ENCODE peak calls at places on chromosomes 11 and 22, in ten cellular contexts. One of them, this sample, is unnamed.

GRCh38 chr11:120520091-120520822 is 8.7 kb downstream of the GRIK4 start:
- DNase-seq in CD4-positive, alpha-beta T cell: no peak
- DNase-seq in brain microvascular endothelial cell: no peak
- DNase-seq in endothelial cell: no peak
- DNase-seq in HFFc6: no peak
- DNase-seq in Calu3: no peak
- DNase-seq in cardiac muscle cell: no peak
- DNase-seq in GM12865: no peak
- DNase-seq in neural crest cell: no peak
- DNase-seq in AG10803: no peak
- DNase-seq in this sample: no peak

GRCh38 chr11:2482745-2483144 is 37.9 kb downstream of the KCNQ1 start:
- DNase-seq in CD4-positive, alpha-beta T cell: no peak
- DNase-seq in brain microvascular endothelial cell: no peak
- DNase-seq in endothelial cell: no peak
- DNase-seq in HFFc6: no peak
- DNase-seq in Calu3: no peak
- DNase-seq in cardiac muscle cell: no peak
- DNase-seq in GM12865: no peak
- DNase-seq in neural crest cell: no peak
- DNase-seq in AG10803: no peak
- DNase-seq in this sample: no peak

GRCh38 chr11:78341841-78342240 is 75.8 kb downstream of the GAB2 start:
- DNase-seq in CD4-positive, alpha-beta T cell: no peak
- DNase-seq in brain microvascular endothelial cell: no peak
- DNase-seq in endothelial cell: no peak
- DNase-seq in HFFc6: no peak
- DNase-seq in Calu3: no peak
- DNase-seq in cardiac muscle cell: no peak
- DNase-seq in GM12865: no peak
- DNase-seq in neural crest cell: no peak
- DNase-seq in AG10803: no peak
- DNase-seq in this sample: no peak

GRCh38 chr11:108117746-108118371 is 3.5 kb upstream of the ACAT1 start:
- DNase-seq in CD4-positive, alpha-beta T cell: no peak
- DNase-seq in brain microvascular endothelial cell: no peak
- DNase-seq in endothelial cell: no peak
- DNase-seq in HFFc6: peak; percentile 45
- DNase-seq in Calu3: no peak
- DNase-seq in cardiac muscle cell: peak; percentile 78
- DNase-seq in GM12865: peak; percentile 62
- DNase-seq in neural crest cell: no peak
- DNase-seq in AG10803: peak; percentile 73
- DNase-seq in this sample: no peak

GRCh38 chr11:45278721-45279120 is 7.4 kb downstream of the SYT13 start:
- DNase-seq in CD4-positive, alpha-beta T cell: no peak
- DNase-seq in brain microvascular endothelial cell: peak; percentile 6
- DNase-seq in endothelial cell: no peak
- DNase-seq in HFFc6: no peak
- DNase-seq in Calu3: no peak
- DNase-seq in cardiac muscle cell: no peak
- DNase-seq in GM12865: no peak
- DNase-seq in neural crest cell: no peak
- DNase-seq in AG10803: no peak
- DNase-seq in this sample: no peak

GRCh38 chr11:33687733-33688479 is 12.7 kb downstream of the C11orf91 start:
- DNase-seq in CD4-positive, alpha-beta T cell: no peak
- DNase-seq in brain microvascular endothelial cell: peak; percentile 74
- DNase-seq in endothelial cell: peak; percentile 60
- DNase-seq in HFFc6: peak; percentile 57
- DNase-seq in Calu3: peak; percentile 75
- DNase-seq in cardiac muscle cell: peak; percentile 86
- DNase-seq in GM12865: peak; percentile 74
- DNase-seq in neural crest cell: peak; percentile 65
- DNase-seq in AG10803: peak; percentile 77
- DNase-seq in this sample: peak; percentile 84

GRCh38 chr11:35618497-35619029 is 303 bp downstream of the FJX1 start:
- DNase-seq in CD4-positive, alpha-beta T cell: no peak
- DNase-seq in brain microvascular endothelial cell: no peak
- DNase-seq in endothelial cell: no peak
- DNase-seq in HFFc6: peak; percentile 31
- DNase-seq in Calu3: peak; percentile 64
- DNase-seq in cardiac muscle cell: peak; percentile 56
- DNase-seq in GM12865: peak; percentile 71
- DNase-seq in neural crest cell: no peak
- DNase-seq in AG10803: no peak
- DNase-seq in this sample: peak; percentile 85

GRCh38 chr11:77233011-77233410 is 68.5 kb downstream of the GDPD4 start:
- DNase-seq in CD4-positive, alpha-beta T cell: no peak
- DNase-seq in brain microvascular endothelial cell: no peak
- DNase-seq in endothelial cell: no peak
- DNase-seq in HFFc6: no peak
- DNase-seq in Calu3: no peak
- DNase-seq in cardiac muscle cell: no peak
- DNase-seq in GM12865: no peak
- DNase-seq in neural crest cell: no peak
- DNase-seq in AG10803: no peak
- DNase-seq in this sample: no peak

GRCh38 chr11:70470127-70470526 is 71.8 kb downstream of the CTTN start:
- DNase-seq in CD4-positive, alpha-beta T cell: no peak
- DNase-seq in brain microvascular endothelial cell: no peak
- DNase-seq in endothelial cell: no peak
- DNase-seq in HFFc6: no peak
- DNase-seq in Calu3: no peak
- DNase-seq in cardiac muscle cell: peak; percentile 37
- DNase-seq in GM12865: peak; percentile 84
- DNase-seq in neural crest cell: no peak
- DNase-seq in AG10803: peak; percentile 61
- DNase-seq in this sample: no peak

GRCh38 chr11:106012744-106013143 is 9.3 kb downstream of the MSANTD4 start:
- DNase-seq in CD4-positive, alpha-beta T cell: no peak
- DNase-seq in brain microvascular endothelial cell: peak; percentile 96
- DNase-seq in endothelial cell: no peak
- DNase-seq in HFFc6: peak; percentile 9
- DNase-seq in Calu3: no peak
- DNase-seq in cardiac muscle cell: peak; percentile 76
- DNase-seq in GM12865: no peak
- DNase-seq in neural crest cell: no peak
- DNase-seq in AG10803: peak; percentile 23
- DNase-seq in this sample: no peak

GRCh38 chr22:48259991-48260670 is 1497.7 kb downstream of the TBC1D22A start:
- DNase-seq in CD4-positive, alpha-beta T cell: no peak
- DNase-seq in brain microvascular endothelial cell: no peak
- DNase-seq in endothelial cell: no peak
- DNase-seq in HFFc6: no peak
- DNase-seq in Calu3: no peak
- DNase-seq in cardiac muscle cell: no peak
- DNase-seq in GM12865: no peak
- DNase-seq in neural crest cell: no peak
- DNase-seq in AG10803: no peak
- DNase-seq in this sample: no peak

GRCh38 chr11:104728927-104729326 is 169.3 kb downstream of the CASP12 start:
- DNase-seq in CD4-positive, alpha-beta T cell: no peak
- DNase-seq in brain microvascular endothelial cell: no peak
- DNase-seq in endothelial cell: no peak
- DNase-seq in HFFc6: no peak
- DNase-seq in Calu3: no peak
- DNase-seq in cardiac muscle cell: no peak
- DNase-seq in GM12865: no peak
- DNase-seq in neural crest cell: no peak
- DNase-seq in AG10803: no peak
- DNase-seq in this sample: no peak

GRCh38 chr11:16881766-16882165 is 132.4 kb downstream of the PLEKHA7 start:
- DNase-seq in CD4-positive, alpha-beta T cell: no peak
- DNase-seq in brain microvascular endothelial cell: no peak
- DNase-seq in endothelial cell: no peak
- DNase-seq in HFFc6: no peak
- DNase-seq in Calu3: peak; percentile 50
- DNase-seq in cardiac muscle cell: no peak
- DNase-seq in GM12865: peak; percentile 46
- DNase-seq in neural crest cell: no peak
- DNase-seq in AG10803: no peak
- DNase-seq in this sample: no peak

GRCh38 chr11:16880184-16880583 is 134.0 kb downstream of the PLEKHA7 start:
- DNase-seq in CD4-positive, alpha-beta T cell: no peak
- DNase-seq in brain microvascular endothelial cell: no peak
- DNase-seq in endothelial cell: no peak
- DNase-seq in HFFc6: no peak
- DNase-seq in Calu3: no peak
- DNase-seq in cardiac muscle cell: no peak
- DNase-seq in GM12865: no peak
- DNase-seq in neural crest cell: no peak
- DNase-seq in AG10803: no peak
- DNase-seq in this sample: no peak

GRCh38 chr11:16879690-16880089 is 134.5 kb downstream of the PLEKHA7 start:
- DNase-seq in CD4-positive, alpha-beta T cell: no peak
- DNase-seq in brain microvascular endothelial cell: no peak
- DNase-seq in endothelial cell: no peak
- DNase-seq in HFFc6: no peak
- DNase-seq in Calu3: no peak
- DNase-seq in cardiac muscle cell: no peak
- DNase-seq in GM12865: no peak
- DNase-seq in neural crest cell: no peak
- DNase-seq in AG10803: no peak
- DNase-seq in this sample: no peak

GRCh38 chr11:16881074-16881709 is 133.0 kb downstream of the PLEKHA7 start:
- DNase-seq in CD4-positive, alpha-beta T cell: no peak
- DNase-seq in brain microvascular endothelial cell: peak; percentile 12
- DNase-seq in endothelial cell: no peak
- DNase-seq in HFFc6: peak; percentile 18
- DNase-seq in Calu3: peak; percentile 83
- DNase-seq in cardiac muscle cell: peak; percentile 69
- DNase-seq in GM12865: peak; percentile 56
- DNase-seq in neural crest cell: no peak
- DNase-seq in AG10803: peak; percentile 42
- DNase-seq in this sample: no peak

GRCh38 chr11:16883179-16883578 is 131.0 kb downstream of the PLEKHA7 start:
- DNase-seq in CD4-positive, alpha-beta T cell: no peak
- DNase-seq in brain microvascular endothelial cell: no peak
- DNase-seq in endothelial cell: no peak
- DNase-seq in HFFc6: no peak
- DNase-seq in Calu3: peak; percentile 76
- DNase-seq in cardiac muscle cell: no peak
- DNase-seq in GM12865: no peak
- DNase-seq in neural crest cell: no peak
- DNase-seq in AG10803: no peak
- DNase-seq in this sample: no peak
- TF ChIP-seq CTCF in CD4-positive, alpha-beta T cell: no peak
- TF ChIP-seq CTCF in brain microvascular endothelial cell: peak; percentile 23
- TF ChIP-seq CTCF in endothelial cell: no peak
- TF ChIP-seq CTCF in HFFc6: no peak
- TF ChIP-seq CTCF in Calu3: no peak
- TF ChIP-seq CTCF in cardiac muscle cell: peak; percentile 6
- TF ChIP-seq CTCF in GM12865: no peak
- TF ChIP-seq CTCF in neural crest cell: no peak
- TF ChIP-seq CTCF in AG10803: no peak
- TF ChIP-seq CTCF in this sample: peak; percentile 8

DNA sequence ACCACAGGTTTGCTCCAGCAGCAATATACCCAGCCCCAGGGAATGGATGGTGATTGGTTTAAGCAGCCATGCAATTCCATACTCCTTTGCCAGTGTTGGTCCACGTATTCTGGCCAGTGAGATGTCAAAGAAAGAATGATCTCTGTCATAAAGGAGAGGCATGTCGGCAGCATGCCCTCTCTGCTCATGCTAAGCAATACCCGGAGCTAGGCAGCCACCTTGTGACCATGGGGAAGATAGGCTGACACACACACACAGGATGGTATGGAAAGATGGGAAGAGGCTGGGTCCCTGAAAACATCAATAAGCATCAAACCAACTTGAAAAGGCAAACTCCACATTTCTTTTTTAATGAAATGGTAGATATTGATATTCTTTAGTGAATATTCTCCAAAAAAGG is 5.1 kb downstream of the ABCC8 start:
- DNase-seq in CD4-positive, alpha-beta T cell: no peak
- DNase-seq in brain microvascular endothelial cell: no peak
- DNase-seq in endothelial cell: no peak
- DNase-seq in HFFc6: no peak
- DNase-seq in Calu3: no peak
- DNase-seq in cardiac muscle cell: no peak
- DNase-seq in GM12865: peak; percentile 16
- DNase-seq in neural crest cell: no peak
- DNase-seq in AG10803: no peak
- DNase-seq in this sample: no peak
- TF ChIP-seq CTCF in CD4-positive, alpha-beta T cell: no peak
- TF ChIP-seq CTCF in brain microvascular endothelial cell: no peak
- TF ChIP-seq CTCF in endothelial cell: no peak
- TF ChIP-seq CTCF in HFFc6: no peak
- TF ChIP-seq CTCF in Calu3: no peak
- TF ChIP-seq CTCF in cardiac muscle cell: no peak
- TF ChIP-seq CTCF in GM12865: no peak
- TF ChIP-seq CTCF in neural crest cell: no peak
- TF ChIP-seq CTCF in AG10803: no peak
- TF ChIP-seq CTCF in this sample: no peak

DNA sequence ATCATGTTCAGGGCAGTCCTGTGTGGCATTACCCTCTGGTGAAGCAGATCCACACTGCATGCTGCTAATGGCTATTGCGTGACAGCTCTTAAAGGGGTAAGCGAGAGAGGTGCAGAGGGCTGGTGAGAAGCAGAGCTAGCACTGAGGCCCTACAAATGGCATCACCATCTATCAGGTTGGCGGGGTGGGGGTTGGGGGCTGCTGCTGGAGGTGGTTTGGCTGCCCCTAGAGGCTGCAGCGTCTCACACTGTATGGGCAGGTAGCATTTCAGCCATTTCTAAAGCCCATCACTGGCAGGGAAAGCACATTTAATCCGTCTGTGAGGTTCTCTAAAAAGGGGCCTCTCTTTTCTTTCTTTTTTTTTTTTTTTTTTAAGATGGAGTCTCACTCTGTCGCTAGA is 16.8 kb upstream of the TMA7B start:
- DNase-seq in CD4-positive, alpha-beta T cell: no peak
- DNase-seq in brain microvascular endothelial cell: no peak
- DNase-seq in endothelial cell: peak; percentile 17
- DNase-seq in HFFc6: no peak
- DNase-seq in Calu3: no peak
- DNase-seq in cardiac muscle cell: no peak
- DNase-seq in GM12865: peak; percentile 32
- DNase-seq in neural crest cell: no peak
- DNase-seq in AG10803: no peak
- DNase-seq in this sample: no peak
- TF ChIP-seq CTCF in CD4-positive, alpha-beta T cell: no peak
- TF ChIP-seq CTCF in brain microvascular endothelial cell: peak; percentile 25
- TF ChIP-seq CTCF in endothelial cell: no peak
- TF ChIP-seq CTCF in HFFc6: peak; percentile 10
- TF ChIP-seq CTCF in Calu3: no peak
- TF ChIP-seq CTCF in cardiac muscle cell: no peak
- TF ChIP-seq CTCF in GM12865: peak; percentile 20
- TF ChIP-seq CTCF in neural crest cell: peak; percentile 27
- TF ChIP-seq CTCF in AG10803: no peak
- TF ChIP-seq CTCF in this sample: no peak

DNA sequence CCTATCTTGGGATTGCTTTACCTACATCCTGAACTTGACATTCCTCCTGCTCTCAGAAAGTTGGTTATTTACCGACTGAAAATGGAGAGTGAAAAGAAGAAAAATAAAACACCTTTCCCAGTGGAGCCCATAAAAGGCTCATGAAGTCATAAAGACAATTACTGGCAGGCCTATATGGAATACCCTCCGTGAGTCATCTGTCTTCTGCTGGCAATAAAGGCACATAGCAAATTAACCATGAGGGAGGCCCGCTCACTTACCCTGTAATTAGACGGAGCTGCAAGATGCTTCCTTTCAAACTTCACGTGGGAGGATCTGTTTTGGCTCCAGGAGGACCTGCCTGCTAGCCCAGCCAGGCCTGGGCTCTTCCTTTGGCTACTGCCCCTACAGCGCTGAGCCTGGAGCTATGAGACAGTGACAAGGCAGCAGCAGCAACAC is 540.4 kb downstream of the BUD13 start:
- DNase-seq in CD4-positive, alpha-beta T cell: no peak
- DNase-seq in brain microvascular endothelial cell: no peak
- DNase-seq in endothelial cell: no peak
- DNase-seq in HFFc6: no peak
- DNase-seq in Calu3: no peak
- DNase-seq in cardiac muscle cell: no peak
- DNase-seq in GM12865: no peak
- DNase-seq in neural crest cell: no peak
- DNase-seq in AG10803: no peak
- DNase-seq in this sample: no peak
- TF ChIP-seq CTCF in CD4-positive, alpha-beta T cell: no peak
- TF ChIP-seq CTCF in brain microvascular endothelial cell: no peak
- TF ChIP-seq CTCF in endothelial cell: no peak
- TF ChIP-seq CTCF in HFFc6: no peak
- TF ChIP-seq CTCF in Calu3: no peak
- TF ChIP-seq CTCF in cardiac muscle cell: no peak
- TF ChIP-seq CTCF in GM12865: no peak
- TF ChIP-seq CTCF in neural crest cell: no peak
- TF ChIP-seq CTCF in AG10803: no peak
- TF ChIP-seq CTCF in this sample: no peak